ENCODE peak calls at places on chromosomes 5 and 9, in seven cellular contexts. X is tibial artery, M is pancreas, K is IMR-90, W is stomach, A is heart left ventricle, I is psoas muscle. C is an unnamed sample.
A peak's percentile ranks its signal among the peaks of the same experiment; 100 is the strongest.

GRCh38 chr9:104280216-104280585 is 186.1 kb downstream of the SMC2 start:
- DNase-seq in I (no peak), X (no peak), A (no peak), M (no peak), K (no peak), W (no peak), C (no peak)

GRCh38 chr5:61407706-61408105 is 75.6 kb downstream of the ZSWIM6 start:
- DNase-seq in A (no peak), K (no peak), M (no peak), W (no peak), I (no peak), X (no peak), C (no peak)

GRCh38 chr5:73812962-73813588 is 187.1 kb downstream of the ARHGEF28 start:
- DNase-seq in K (no peak), I (no peak), X (no peak), A (no peak), M (no peak), W (no peak), C (no peak)

GRCh38 chr9:134775552-134775951 is 105.1 kb upstream of the FCN2 start:
- DNase-seq in X (no peak), W (no peak), M (no peak), I (no peak), K (peak; percentile 91), A (no peak), C (no peak)

GRCh38 chr9:131677445-131678180 is 62.3 kb downstream of the RAPGEF1 start:
- DNase-seq in M (no peak), K (peak; percentile 83), A (peak; percentile 36), I (no peak), X (no peak), W (no peak), C (no peak)

GRCh38 chr9:122377241-122378164 is 6.7 kb downstream of the PTGS1 start:
- DNase-seq in X (no peak), W (no peak), K (peak; percentile 36), I (no peak), A (no peak), M (no peak), C (no peak)

GRCh38 chr5:168106008-168106761 is 185.3 kb upstream of the WWC1 start:
- DNase-seq in W (no peak), X (no peak), A (no peak), K (peak; percentile 20), I (no peak), M (no peak), C (no peak)

GRCh38 chr5:172872997-172873491 is 39.0 kb downstream of the ERGIC1 start:
- DNase-seq in W (no peak), M (peak; percentile 53), X (peak; percentile 95), I (peak; percentile 88), A (peak; percentile 94), K (peak; percentile 64), C (peak; percentile 96)

GRCh38 chr5:128574041-128574440 is 36.0 kb upstream of the FBN2 start:
- DNase-seq in W (no peak), K (peak; percentile 56), I (no peak), M (no peak), A (no peak), X (no peak), C (no peak)

GRCh38 chr5:119515192-119515591 is 62.9 kb downstream of the HSD17B4 start:
- DNase-seq in A (no peak), M (no peak), X (no peak), I (no peak), W (no peak), K (peak; percentile 45), C (no peak)

GRCh38 chr9:117028103-117028858 is 341.2 kb downstream of the TRIM32 start:
- DNase-seq in M (no peak), K (no peak), A (peak; percentile 29), W (no peak), I (no peak), X (no peak), C (peak; percentile 26)

GRCh38 chr5:159385529-159385928 is 55.2 kb upstream of the IL12B start:
- DNase-seq in K (no peak), I (no peak), M (no peak), X (no peak), A (no peak), W (no peak), C (no peak)
- H3K9me3 ChIP-seq in K (peaks cover 8% of the 10 kb centered on the region), I (peaks cover 14% of the 10 kb centered on the region), M (no peaks in the 10 kb centered on the region), X (no peaks in the 10 kb centered on the region), A (peaks cover 2% of the 10 kb centered on the region), W (no peaks in the 10 kb centered on the region), C (peaks cover 7% of the 10 kb centered on the region)

DNA sequence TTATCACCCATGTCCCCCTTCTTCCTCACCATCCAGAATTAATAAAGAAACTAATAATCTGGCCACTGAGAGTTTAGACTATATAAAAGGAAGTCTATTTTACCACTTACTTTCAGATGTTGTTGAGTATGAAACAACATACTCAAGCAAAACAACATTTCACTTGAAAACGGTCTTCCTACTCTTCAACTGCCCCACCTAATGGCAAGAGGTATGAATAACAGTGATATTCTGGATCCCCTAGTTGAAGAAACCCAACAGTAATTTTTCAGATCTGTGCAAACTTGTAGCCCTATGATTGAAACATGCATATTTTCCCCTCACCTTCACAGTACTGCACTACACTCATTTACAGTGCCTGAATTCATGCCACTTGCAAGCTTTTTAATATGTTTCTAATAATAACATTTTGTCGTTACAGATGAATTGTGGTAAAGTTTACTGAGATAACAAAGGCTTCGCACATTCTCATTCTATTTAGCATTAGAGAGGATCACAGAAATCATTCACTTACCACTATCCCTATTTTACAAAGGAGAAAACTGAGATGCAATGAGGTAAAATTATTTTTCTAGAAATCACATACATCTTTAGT is 267.9 kb upstream of the PDE4D start:
- DNase-seq in W (no peak), K (peak; percentile 19), I (no peak), X (no peak), M (no peak), A (no peak), C (no peak)
- TF ChIP-seq CTCF in W (no peak), K (peak; percentile 53), I (no peak), X (peak; percentile 11), M (no peak), A (peak; percentile 27), C (no peak)

GRCh38 chr9:114078781-114079156 is 669 bp upstream of the AMBP start:
- DNase-seq in M (no peak), W (no peak), I (no peak), K (no peak), A (no peak), X (no peak), C (no peak)
- H3K27ac ChIP-seq in M (no peak overlapping the region), W (peak overlapping the region; percentile 18), I (no peak overlapping the region), K (no peak overlapping the region), A (no peak overlapping the region), X (no peak overlapping the region), C (no peak overlapping the region)

GRCh38 chr5:68047035-68047434 is 168.5 kb upstream of the PIK3R1 start:
- DNase-seq in M (no peak), W (no peak), X (no peak), K (peak; percentile 54), I (no peak), A (no peak), C (no peak)
- H3K9me3 ChIP-seq in M (no peaks in the 10 kb centered on the region), W (no peaks in the 10 kb centered on the region), X (no peaks in the 10 kb centered on the region), K (peaks cover 6% of the 10 kb centered on the region), I (peaks cover 10% of the 10 kb centered on the region), A (no peaks in the 10 kb centered on the region), C (no peaks in the 10 kb centered on the region)

DNA sequence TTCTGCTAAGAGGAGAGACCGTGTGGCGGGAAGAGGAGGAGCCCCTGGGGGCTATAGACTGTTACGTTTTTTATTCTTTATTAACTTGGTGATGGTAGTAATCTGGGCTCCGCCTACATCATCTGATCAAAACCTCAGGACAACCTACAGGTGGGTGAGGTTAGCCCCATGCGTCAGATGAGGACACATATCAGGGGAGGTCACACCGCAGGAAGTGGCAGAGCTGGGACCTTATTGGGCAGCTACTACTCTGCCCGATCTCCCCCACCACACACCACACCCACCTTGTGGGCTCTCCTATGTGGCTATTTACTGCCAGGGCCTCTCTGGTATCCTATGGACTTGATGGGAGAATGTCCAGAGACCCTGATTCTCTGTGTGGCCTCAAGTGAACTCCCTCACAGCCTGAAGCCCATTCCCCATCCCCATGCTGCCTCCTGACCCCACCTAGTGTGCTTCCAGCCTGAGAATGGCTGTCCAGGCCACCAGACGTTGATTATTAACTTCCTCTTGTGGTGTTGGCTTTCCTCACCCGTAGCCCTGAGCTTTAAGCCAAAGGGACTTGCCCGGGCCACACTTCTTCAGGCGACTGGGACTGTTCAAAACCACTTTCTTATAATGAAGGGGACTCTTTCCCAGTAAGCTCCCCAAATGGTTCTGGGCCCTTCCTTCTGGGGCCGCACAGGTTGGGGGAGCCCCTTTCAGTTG is 8.2 kb downstream of the UNC5A start:
- DNase-seq in I (no peak), A (peak; percentile 4), M (no peak), K (no peak), W (no peak), X (no peak), C (no peak)
- TF ChIP-seq CTCF in I (no peak), A (no peak), M (no peak), K (no peak), W (no peak), X (no peak), C (no peak)